ENCODE peak calls at places on chromosomes 2 and 18, in ten cellular contexts. One of them, this sample, is unnamed.

GRCh38 chr18:35494281-35494825 is 3.4 kb downstream of the INO80C start:
- DNase-seq in upper lobe of left lung: no peak
- DNase-seq in body of pancreas: no peak
- DNase-seq in NB4: no peak
- DNase-seq in AG09309: no peak
- DNase-seq in breast epithelium: no peak
- DNase-seq in cardiac fibroblast: no peak
- DNase-seq in AG04449: no peak
- DNase-seq in neural progenitor cell: no peak
- DNase-seq in epithelial cell of esophagus: no peak
- DNase-seq in this sample: no peak

GRCh38 chr18:13390711-13391110 is 172.2 kb downstream of the LDLRAD4 start:
- DNase-seq in upper lobe of left lung: no peak
- DNase-seq in body of pancreas: no peak
- DNase-seq in NB4: no peak
- DNase-seq in AG09309: no peak
- DNase-seq in breast epithelium: no peak
- DNase-seq in cardiac fibroblast: no peak
- DNase-seq in AG04449: no peak
- DNase-seq in neural progenitor cell: no peak
- DNase-seq in epithelial cell of esophagus: no peak
- DNase-seq in this sample: no peak

GRCh38 chr2:233974530-233975071 is 57.4 kb downstream of the TRPM8 start:
- DNase-seq in upper lobe of left lung: no peak
- DNase-seq in body of pancreas: peak; percentile 66
- DNase-seq in NB4: peak; percentile 72
- DNase-seq in AG09309: peak; percentile 66
- DNase-seq in breast epithelium: peak; percentile 49
- DNase-seq in cardiac fibroblast: peak; percentile 86
- DNase-seq in AG04449: peak; percentile 79
- DNase-seq in neural progenitor cell: no peak
- DNase-seq in epithelial cell of esophagus: peak; percentile 84
- DNase-seq in this sample: peak; percentile 87

GRCh38 chr18:77096936-77097886 is 35.4 kb downstream of the MBP start:
- DNase-seq in upper lobe of left lung: peak; percentile 20
- DNase-seq in body of pancreas: no peak
- DNase-seq in NB4: no peak
- DNase-seq in AG09309: no peak
- DNase-seq in breast epithelium: no peak
- DNase-seq in cardiac fibroblast: no peak
- DNase-seq in AG04449: no peak
- DNase-seq in neural progenitor cell: no peak
- DNase-seq in epithelial cell of esophagus: no peak
- DNase-seq in this sample: no peak

GRCh38 chr2:218540015-218540414 is 28.1 kb downstream of the USP37 start:
- DNase-seq in upper lobe of left lung: no peak
- DNase-seq in body of pancreas: no peak
- DNase-seq in NB4: no peak
- DNase-seq in AG09309: no peak
- DNase-seq in breast epithelium: no peak
- DNase-seq in cardiac fibroblast: no peak
- DNase-seq in AG04449: no peak
- DNase-seq in neural progenitor cell: no peak
- DNase-seq in epithelial cell of esophagus: peak; percentile 4
- DNase-seq in this sample: no peak

GRCh38 chr2:220165401-220165800 is 538.0 kb downstream of the SLC4A3 start:
- DNase-seq in upper lobe of left lung: peak; percentile 42
- DNase-seq in body of pancreas: peak; percentile 66
- DNase-seq in NB4: no peak
- DNase-seq in AG09309: no peak
- DNase-seq in breast epithelium: no peak
- DNase-seq in cardiac fibroblast: no peak
- DNase-seq in AG04449: no peak
- DNase-seq in neural progenitor cell: peak; percentile 36
- DNase-seq in epithelial cell of esophagus: peak; percentile 27
- DNase-seq in this sample: no peak

GRCh38 chr2:222751821-222752719 is 80.6 kb downstream of the MOGAT1 start:
- DNase-seq in upper lobe of left lung: no peak
- DNase-seq in body of pancreas: no peak
- DNase-seq in NB4: no peak
- DNase-seq in AG09309: no peak
- DNase-seq in breast epithelium: no peak
- DNase-seq in cardiac fibroblast: no peak
- DNase-seq in AG04449: no peak
- DNase-seq in neural progenitor cell: peak; percentile 65
- DNase-seq in epithelial cell of esophagus: no peak
- DNase-seq in this sample: no peak

GRCh38 chr2:175004730-175004979 is 526 bp downstream of the CHN1 start:
- DNase-seq in upper lobe of left lung: no peak
- DNase-seq in body of pancreas: peak; percentile 12
- DNase-seq in NB4: no peak
- DNase-seq in AG09309: no peak
- DNase-seq in breast epithelium: no peak
- DNase-seq in cardiac fibroblast: no peak
- DNase-seq in AG04449: no peak
- DNase-seq in neural progenitor cell: no peak
- DNase-seq in epithelial cell of esophagus: no peak
- DNase-seq in this sample: no peak

GRCh38 chr18:30487962-30488361 is 554.6 kb downstream of the DSC3 start:
- DNase-seq in upper lobe of left lung: no peak
- DNase-seq in body of pancreas: no peak
- DNase-seq in NB4: no peak
- DNase-seq in AG09309: no peak
- DNase-seq in breast epithelium: no peak
- DNase-seq in cardiac fibroblast: no peak
- DNase-seq in AG04449: no peak
- DNase-seq in neural progenitor cell: no peak
- DNase-seq in epithelial cell of esophagus: peak; percentile 55
- DNase-seq in this sample: no peak

GRCh38 chr2:85579266-85579935 is 2.0 kb downstream of the VAMP8 start:
- DNase-seq in upper lobe of left lung: peak; percentile 67
- DNase-seq in body of pancreas: no peak
- DNase-seq in NB4: peak; percentile 92
- DNase-seq in AG09309: no peak
- DNase-seq in breast epithelium: no peak
- DNase-seq in cardiac fibroblast: no peak
- DNase-seq in AG04449: no peak
- DNase-seq in neural progenitor cell: no peak
- DNase-seq in epithelial cell of esophagus: no peak
- DNase-seq in this sample: no peak

GRCh38 chr2:55048514-55048924 is 1.7 kb downstream of the RTN4 start:
- DNase-seq in upper lobe of left lung: peak; percentile 38
- DNase-seq in body of pancreas: peak; percentile 46
- DNase-seq in NB4: peak; percentile 81
- DNase-seq in AG09309: no peak
- DNase-seq in breast epithelium: no peak
- DNase-seq in cardiac fibroblast: peak; percentile 49
- DNase-seq in AG04449: no peak
- DNase-seq in neural progenitor cell: no peak
- DNase-seq in epithelial cell of esophagus: peak; percentile 42
- DNase-seq in this sample: peak; percentile 53

GRCh38 chr2:3536682-3537632 is 17.6 kb upstream of the ADI1 start:
- DNase-seq in upper lobe of left lung: no peak
- DNase-seq in body of pancreas: peak; percentile 13
- DNase-seq in NB4: peak; percentile 30
- DNase-seq in AG09309: no peak
- DNase-seq in breast epithelium: no peak
- DNase-seq in cardiac fibroblast: peak; percentile 66
- DNase-seq in AG04449: no peak
- DNase-seq in neural progenitor cell: peak; percentile 51
- DNase-seq in epithelial cell of esophagus: peak; percentile 25
- DNase-seq in this sample: peak; percentile 65

GRCh38 chr2:130834091-130834922 is 2.4 kb upstream of the ARHGEF4 start:
- DNase-seq in upper lobe of left lung: no peak
- DNase-seq in body of pancreas: peak; percentile 87
- DNase-seq in NB4: no peak
- DNase-seq in AG09309: no peak
- DNase-seq in breast epithelium: no peak
- DNase-seq in cardiac fibroblast: peak; percentile 5
- DNase-seq in AG04449: no peak
- DNase-seq in neural progenitor cell: peak; percentile 63
- DNase-seq in epithelial cell of esophagus: peak; percentile 63
- DNase-seq in this sample: peak; percentile 50

GRCh38 chr2:26605195-26605968 is 35.8 kb downstream of the CIB4 start:
- DNase-seq in upper lobe of left lung: no peak
- DNase-seq in body of pancreas: peak; percentile 39
- DNase-seq in NB4: peak; percentile 57
- DNase-seq in AG09309: peak; percentile 8
- DNase-seq in breast epithelium: peak; percentile 24
- DNase-seq in cardiac fibroblast: peak; percentile 58
- DNase-seq in AG04449: no peak
- DNase-seq in neural progenitor cell: peak; percentile 82
- DNase-seq in epithelial cell of esophagus: peak; percentile 70
- DNase-seq in this sample: peak; percentile 64

DNA sequence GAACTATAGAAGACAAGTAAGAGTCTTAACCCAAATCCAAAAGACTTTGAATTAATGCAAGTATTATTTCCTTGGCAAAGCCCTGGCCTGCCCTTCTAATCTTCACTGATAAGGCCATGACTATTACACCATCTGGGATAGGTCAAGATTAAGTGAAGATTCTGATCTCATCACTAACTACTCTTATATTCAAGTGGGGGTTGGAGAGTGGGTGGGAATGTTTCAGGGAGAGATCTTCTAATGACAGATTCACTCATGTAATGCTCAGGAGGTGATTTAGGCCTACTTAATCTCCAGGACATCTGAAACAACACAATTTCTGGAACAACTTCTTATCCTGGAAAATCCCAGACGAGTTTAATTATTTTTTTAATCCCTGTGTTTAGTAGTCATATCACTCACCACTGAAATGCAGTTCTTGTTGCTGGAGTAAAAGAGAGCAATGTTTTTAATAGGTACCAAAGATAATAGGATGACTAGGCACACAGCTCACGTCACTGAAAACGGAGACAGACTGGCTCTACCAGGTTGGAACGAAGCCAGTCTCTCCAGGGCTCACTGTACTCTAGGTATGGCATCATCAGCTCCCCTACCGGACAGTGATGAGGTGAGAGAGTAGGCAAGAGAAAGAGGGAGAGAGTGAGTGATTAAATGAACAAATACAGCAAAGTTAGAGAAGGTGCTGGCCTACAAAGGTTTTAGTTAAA is 133.1 kb downstream of the NCKAP5 start:
- DNase-seq in upper lobe of left lung: no peak
- DNase-seq in body of pancreas: peak; percentile 35
- DNase-seq in NB4: no peak
- DNase-seq in AG09309: peak; percentile 89
- DNase-seq in breast epithelium: peak; percentile 53
- DNase-seq in cardiac fibroblast: peak; percentile 49
- DNase-seq in AG04449: peak; percentile 50
- DNase-seq in neural progenitor cell: no peak
- DNase-seq in epithelial cell of esophagus: peak; percentile 97
- DNase-seq in this sample: peak; percentile 67
- TF ChIP-seq CTCF in upper lobe of left lung: no peak
- TF ChIP-seq CTCF in body of pancreas: no peak
- TF ChIP-seq CTCF in NB4: no peak
- TF ChIP-seq CTCF in AG09309: peak; percentile 40
- TF ChIP-seq CTCF in breast epithelium: no peak
- TF ChIP-seq CTCF in cardiac fibroblast: no peak
- TF ChIP-seq CTCF in AG04449: peak; percentile 12
- TF ChIP-seq CTCF in neural progenitor cell: no peak
- TF ChIP-seq CTCF in epithelial cell of esophagus: peak; percentile 48
- TF ChIP-seq CTCF in this sample: no peak

GRCh38 chr18:48608581-48608980 is 69.8 kb downstream of the CTIF start:
- DNase-seq in upper lobe of left lung: no peak
- DNase-seq in body of pancreas: no peak
- DNase-seq in NB4: no peak
- DNase-seq in AG09309: no peak
- DNase-seq in breast epithelium: no peak
- DNase-seq in cardiac fibroblast: no peak
- DNase-seq in AG04449: no peak
- DNase-seq in neural progenitor cell: no peak
- DNase-seq in epithelial cell of esophagus: no peak
- DNase-seq in this sample: no peak
- H3K4me3 ChIP-seq in upper lobe of left lung: no peak overlapping the region
- H3K4me3 ChIP-seq in body of pancreas: no peak overlapping the region
- H3K4me3 ChIP-seq in NB4: no peak overlapping the region
- H3K4me3 ChIP-seq in AG09309: no peak overlapping the region
- H3K4me3 ChIP-seq in breast epithelium: no peak overlapping the region
- H3K4me3 ChIP-seq in cardiac fibroblast: no peak overlapping the region
- H3K4me3 ChIP-seq in AG04449: no peak overlapping the region
- H3K4me3 ChIP-seq in neural progenitor cell: no peak overlapping the region
- H3K4me3 ChIP-seq in epithelial cell of esophagus: no peak overlapping the region
- H3K4me3 ChIP-seq in this sample: no peak overlapping the region

GRCh38 chr2:165450141-165450540 is 19.4 kb upstream of the CSRNP3 start:
- DNase-seq in upper lobe of left lung: no peak
- DNase-seq in body of pancreas: no peak
- DNase-seq in NB4: no peak
- DNase-seq in AG09309: no peak
- DNase-seq in breast epithelium: no peak
- DNase-seq in cardiac fibroblast: peak; percentile 41
- DNase-seq in AG04449: no peak
- DNase-seq in neural progenitor cell: no peak
- DNase-seq in epithelial cell of esophagus: no peak
- DNase-seq in this sample: peak; percentile 31
- TF ChIP-seq CTCF in upper lobe of left lung: no peak
- TF ChIP-seq CTCF in body of pancreas: no peak
- TF ChIP-seq CTCF in NB4: no peak
- TF ChIP-seq CTCF in AG09309: no peak
- TF ChIP-seq CTCF in breast epithelium: no peak
- TF ChIP-seq CTCF in cardiac fibroblast: no peak
- TF ChIP-seq CTCF in AG04449: no peak
- TF ChIP-seq CTCF in neural progenitor cell: no peak
- TF ChIP-seq CTCF in epithelial cell of esophagus: no peak
- TF ChIP-seq CTCF in this sample: peak; percentile 11

GRCh38 chr2:236169151-236169721 is 1.1 kb upstream of the GBX2 start:
- DNase-seq in upper lobe of left lung: no peak
- DNase-seq in body of pancreas: no peak
- DNase-seq in NB4: no peak
- DNase-seq in AG09309: no peak
- DNase-seq in breast epithelium: no peak
- DNase-seq in cardiac fibroblast: no peak
- DNase-seq in AG04449: no peak
- DNase-seq in neural progenitor cell: peak; percentile 67
- DNase-seq in epithelial cell of esophagus: no peak
- DNase-seq in this sample: no peak

GRCh38 chr2:236167297-236168109 is 683 bp downstream of the GBX2 start:
- DNase-seq in upper lobe of left lung: no peak
- DNase-seq in body of pancreas: peak; percentile 23
- DNase-seq in NB4: peak; percentile 64
- DNase-seq in AG09309: no peak
- DNase-seq in breast epithelium: no peak
- DNase-seq in cardiac fibroblast: peak; percentile 59
- DNase-seq in AG04449: no peak
- DNase-seq in neural progenitor cell: peak; percentile 86
- DNase-seq in epithelial cell of esophagus: peak; percentile 65
- DNase-seq in this sample: peak; percentile 59

GRCh38 chr2:236166781-236167296 is 1.3 kb downstream of the GBX2 start:
- DNase-seq in upper lobe of left lung: no peak
- DNase-seq in body of pancreas: no peak
- DNase-seq in NB4: peak; percentile 12
- DNase-seq in AG09309: no peak
- DNase-seq in breast epithelium: no peak
- DNase-seq in cardiac fibroblast: no peak
- DNase-seq in AG04449: no peak
- DNase-seq in neural progenitor cell: peak; percentile 66
- DNase-seq in epithelial cell of esophagus: no peak
- DNase-seq in this sample: no peak

GRCh38 chr2:236169741-236170654 is 1.8 kb upstream of the GBX2 start:
- DNase-seq in upper lobe of left lung: no peak
- DNase-seq in body of pancreas: no peak
- DNase-seq in NB4: no peak
- DNase-seq in AG09309: no peak
- DNase-seq in breast epithelium: no peak
- DNase-seq in cardiac fibroblast: no peak
- DNase-seq in AG04449: no peak
- DNase-seq in neural progenitor cell: peak; percentile 76
- DNase-seq in epithelial cell of esophagus: no peak
- DNase-seq in this sample: no peak

GRCh38 chr2:236168110-236169067 is at the start of gene GBX2:
- DNase-seq in upper lobe of left lung: no peak
- DNase-seq in body of pancreas: peak; percentile 25
- DNase-seq in NB4: no peak
- DNase-seq in AG09309: no peak
- DNase-seq in breast epithelium: no peak
- DNase-seq in cardiac fibroblast: peak; percentile 50
- DNase-seq in AG04449: no peak
- DNase-seq in neural progenitor cell: peak; percentile 95
- DNase-seq in epithelial cell of esophagus: peak; percentile 81
- DNase-seq in this sample: peak; percentile 57
- H3K4me3 ChIP-seq in upper lobe of left lung: no peak within 1 kb of the TSS
- H3K4me3 ChIP-seq in body of pancreas: no peak within 1 kb of the TSS
- H3K4me3 ChIP-seq in NB4: peak within 1 kb of the TSS; percentile 16
- H3K4me3 ChIP-seq in AG09309: peak within 1 kb of the TSS; percentile 2
- H3K4me3 ChIP-seq in breast epithelium: peak within 1 kb of the TSS; percentile 29
- H3K4me3 ChIP-seq in cardiac fibroblast: no peak within 1 kb of the TSS
- H3K4me3 ChIP-seq in AG04449: peak within 1 kb of the TSS; percentile 49
- H3K4me3 ChIP-seq in neural progenitor cell: peak within 1 kb of the TSS; percentile 49
- H3K4me3 ChIP-seq in epithelial cell of esophagus: no peak within 1 kb of the TSS
- H3K4me3 ChIP-seq in this sample: peak within 1 kb of the TSS; percentile 29